ENCODE peak calls at places on chromosomes 4 and X, in eight cellular contexts. A is Panc1, S is HepG2, I is HCT116, L is upper lobe of left lung, B is K562, V is GM23338, Q is GM12878. M is an unnamed sample.

GRCh38 chr4:36870121-36870520 is 374.4 kb upstream of the NWD2 start:
- ATAC-seq in V (no peak), B (no peak), Q (peak), A (no peak), L (no peak), S (no peak), I (no peak), M (no peak)

GRCh38 chrX:126820700-126821420 is 1.3 kb downstream of the PRR32 start:
- ATAC-seq in A (no peak), V (peak), S (no peak), L (peak), Q (no peak), I (no peak), B (no peak), M (no peak)

GRCh38 chr4:12933760-12934221 is 550.3 kb downstream of the RAB28 start:
- ATAC-seq in B (no peak), Q (no peak), I (no peak), S (peak), A (no peak), V (no peak), L (no peak), M (no peak)

GRCh38 chr4:98838977-98839618 is 89.8 kb downstream of the EIF4E start:
- ATAC-seq in I (peak), Q (no peak), L (no peak), A (no peak), B (peak), V (no peak), S (no peak), M (peak)

GRCh38 chr4:100632163-100632562 is 114.3 kb upstream of the EMCN start:
- ATAC-seq in V (no peak), S (no peak), L (no peak), Q (no peak), B (no peak), I (no peak), A (no peak), M (no peak)

GRCh38 chrX:151704023-151704663 is 8.9 kb downstream of the PRRG3 start:
- ATAC-seq in A (no peak), B (no peak), I (no peak), V (no peak), L (no peak), Q (no peak), S (no peak), M (no peak)

GRCh38 chr4:52822583-52823477 is 39.3 kb upstream of the RASL11B start:
- ATAC-seq in B (no peak), L (no peak), S (no peak), Q (no peak), I (peak), A (no peak), V (no peak), M (peak)

GRCh38 chr4:110134269-110134889 is 64.0 kb downstream of the ELOVL6 start:
- ATAC-seq in S (no peak), A (no peak), V (no peak), L (no peak), I (no peak), B (no peak), Q (no peak), M (no peak)

GRCh38 chr4:53863163-53863562 is 201.2 kb downstream of the CHIC2 start:
- ATAC-seq in L (no peak), I (no peak), A (no peak), S (no peak), Q (no peak), B (no peak), V (no peak), M (no peak)

GRCh38 chrX:121010218-121010617 is 24.7 kb upstream of the CT47A1 start:
- ATAC-seq in A (no peak), V (no peak), Q (no peak), B (no peak), I (no peak), S (no peak), L (no peak), M (no peak)

GRCh38 chr4:76745264-76745663 is 152.7 kb downstream of the SOWAHB start:
- ATAC-seq in Q (no peak), S (no peak), A (no peak), I (no peak), V (no peak), L (no peak), B (no peak), M (no peak)

GRCh38 chrX:70494441-70494840 is 49.8 kb downstream of the DLG3 start:
- ATAC-seq in L (no peak), Q (no peak), I (no peak), A (no peak), B (no peak), S (no peak), V (no peak), M (peak)

GRCh38 chr4:109389367-109390118 is 44.1 kb upstream of the SEC24B start:
- ATAC-seq in L (no peak), V (peak), I (no peak), Q (peak), B (peak), A (no peak), S (peak), M (no peak)

GRCh38 chr4:182955411-182955810 is 38.2 kb upstream of the DCTD start:
- ATAC-seq in V (no peak), B (peak), L (no peak), A (no peak), I (no peak), Q (no peak), S (no peak), M (no peak)

GRCh38 chr4:59855630-59856352 is 1344.3 kb upstream of the ADGRL3 start:
- ATAC-seq in B (no peak), S (peak), I (no peak), A (no peak), Q (no peak), L (peak), V (peak), M (no peak)

GRCh38 chr4:169724251-169724650 is 33.5 kb downstream of the HPF1 start:
- ATAC-seq in V (peak), A (no peak), Q (no peak), I (peak), L (no peak), S (no peak), B (peak), M (no peak)

GRCh38 chr4:106583567-106583966 is 215.0 kb upstream of the GIMD1 start:
- ATAC-seq in V (no peak), L (no peak), S (no peak), A (no peak), B (no peak), Q (no peak), I (peak), M (peak)

GRCh38 chr4:42719257-42719656 is 62.4 kb upstream of the ATP8A1 start:
- ATAC-seq in Q (no peak), A (no peak), I (no peak), S (no peak), V (no peak), L (no peak), B (no peak), M (no peak)

GRCh38 chr4:88963817-88964216 is 93.2 kb downstream of the FAM13A start:
- ATAC-seq in A (no peak), L (peak), B (no peak), Q (peak), S (no peak), I (no peak), V (no peak), M (no peak)

GRCh38 chrX:45164021-45164621 is 36.6 kb downstream of the DIPK2B start:
- ATAC-seq in I (no peak), Q (no peak), L (no peak), B (peak), S (no peak), V (no peak), A (no peak), M (no peak)

GRCh38 chrX:10467793-10468192 is 152.6 kb downstream of the MID1 start:
- ATAC-seq in V (no peak), L (no peak), Q (no peak), I (no peak), B (no peak), S (no peak), A (no peak), M (no peak)

GRCh38 chr4:143393195-143393594 is 56.5 kb downstream of the GAB1 start:
- ATAC-seq in L (no peak), V (no peak), Q (peak), I (no peak), S (no peak), A (no peak), B (no peak), M (no peak)

GRCh38 chr4:113739197-113739596 is 22.3 kb downstream of the CAMK2D start:
- ATAC-seq in B (no peak), L (no peak), V (no peak), A (no peak), S (no peak), Q (peak), I (no peak), M (no peak)

GRCh38 chr4:105127154-105127445 is 19.6 kb upstream of the TET2 start:
- ATAC-seq in Q (peak), L (no peak), S (no peak), B (no peak), A (no peak), V (no peak), I (no peak), M (no peak)
- TF ChIP-seq POLR2AphosphoS5 in Q (no peak), L (no peak), S (no peak), B (no peak), A (no peak), V (no peak), I (no peak), M (no peak)

GRCh38 chr4:70705146-70705855 is 16.5 kb upstream of the RUFY3 start:
- ATAC-seq in I (peak), V (peak), L (peak), S (peak), Q (peak), A (peak), B (peak), M (peak)
- TF ChIP-seq POLR2AphosphoS5 in I (peak), V (peak), L (peak), S (no peak), Q (no peak), A (peak), B (no peak), M (peak)

GRCh38 chr4:15455290-15455689 is 14.4 kb upstream of the CC2D2A start:
- ATAC-seq in L (no peak), S (no peak), V (no peak), B (no peak), Q (no peak), A (no peak), I (no peak), M (peak)
- TF ChIP-seq POLR2AphosphoS5 in L (peak), S (no peak), V (no peak), B (no peak), Q (no peak), A (no peak), I (no peak), M (peak)

GRCh38 chr4:86594559-86595425 is 677 bp downstream of the PTPN13 start:
- ATAC-seq in L (peak), S (peak), B (peak), I (peak), A (peak), Q (peak), V (peak), M (peak)
- TF ChIP-seq POLR2AphosphoS5 in L (no peak), S (no peak), B (no peak), I (no peak), A (no peak), Q (no peak), V (no peak), M (no peak)

DNA sequence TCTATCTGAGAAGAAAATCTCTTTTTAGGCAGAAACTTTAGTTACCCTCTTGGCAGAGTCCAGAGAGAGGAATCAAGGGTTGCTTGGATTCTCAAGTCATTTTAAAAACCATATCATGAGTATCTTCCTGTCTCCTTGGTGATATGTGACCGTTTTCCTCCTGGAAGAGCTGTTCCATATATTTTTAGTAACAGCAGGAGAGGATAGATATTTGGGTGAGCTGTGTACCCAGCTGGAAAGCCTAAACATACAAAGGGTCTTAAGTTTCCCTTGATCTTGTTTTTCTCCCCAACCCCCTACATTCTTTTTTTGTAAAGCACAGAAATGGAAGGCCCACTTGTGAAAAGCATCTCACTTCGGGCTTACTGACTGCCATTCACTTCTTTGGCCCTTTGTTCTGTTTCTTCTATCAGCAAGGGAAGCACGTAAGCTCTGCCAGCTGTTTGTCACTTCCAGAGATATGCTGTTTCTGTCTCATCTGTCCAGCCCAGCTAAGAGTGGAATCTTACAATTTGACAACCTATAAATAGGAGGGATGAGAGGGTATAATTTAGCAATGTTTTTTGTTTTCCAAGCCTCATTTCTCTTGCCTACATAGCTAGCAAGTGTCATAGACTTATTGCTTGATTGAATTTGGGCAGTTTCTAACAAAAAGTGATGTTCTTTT is 38.9 kb downstream of the TSPAN7 start:
- ATAC-seq in A (no peak), Q (no peak), B (no peak), S (no peak), V (no peak), I (no peak), L (no peak), M (no peak)
- TF ChIP-seq POLR2AphosphoS5 in A (no peak), Q (no peak), B (no peak), S (no peak), V (no peak), I (no peak), L (no peak), M (no peak)

DNA sequence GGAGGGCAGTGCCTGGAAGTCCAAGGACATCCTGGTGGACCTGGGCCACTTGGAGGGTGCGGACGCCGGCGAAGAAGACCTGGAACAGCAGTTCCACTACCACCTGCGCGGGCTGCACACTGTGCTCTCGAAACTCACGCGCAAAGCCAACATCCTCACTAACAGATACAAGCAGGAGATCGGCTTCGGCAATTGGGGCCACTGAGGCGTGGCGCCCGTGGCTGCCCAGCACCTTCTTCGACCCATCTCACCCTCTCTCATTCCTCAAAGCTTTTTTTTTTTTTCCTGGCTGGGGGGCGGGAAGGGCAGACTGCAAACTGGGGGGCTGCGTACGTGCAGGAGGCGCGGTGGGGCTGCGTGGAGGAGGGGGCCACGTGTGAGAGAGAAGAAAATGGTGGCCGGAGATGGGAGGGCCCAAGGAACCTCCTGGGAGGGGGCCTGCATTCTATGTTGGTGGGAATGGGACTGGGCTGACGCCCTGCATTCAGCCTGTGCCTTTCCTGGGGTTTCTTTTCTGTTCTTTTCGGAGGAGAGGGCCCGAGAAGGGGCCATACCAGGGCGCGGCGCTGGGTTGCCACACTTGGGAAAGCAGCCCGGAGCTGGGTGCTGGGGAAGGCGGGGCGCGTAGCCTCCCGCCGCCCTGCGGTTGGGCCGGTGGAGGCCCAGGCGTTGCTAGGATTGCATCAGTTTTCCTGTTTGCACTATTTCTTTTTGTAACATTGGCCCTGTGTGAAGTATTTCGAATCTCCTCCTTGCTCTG is 4.2 kb downstream of the MID1IP1 start:
- ATAC-seq in A (peak), B (peak), S (peak), I (no peak), Q (peak), V (peak), L (peak), M (peak)
- TF ChIP-seq POLR2AphosphoS5 in A (peak), B (peak), S (no peak), I (peak), Q (no peak), V (no peak), L (peak), M (peak)

GRCh38 chrX:5402461-5402860 is 826.2 kb downstream of the NLGN4X start:
- ATAC-seq in Q (no peak), I (no peak), A (no peak), V (no peak), S (no peak), L (no peak), B (no peak), M (no peak)

GRCh38 chrX:5397409-5397808 is 831.3 kb downstream of the NLGN4X start:
- ATAC-seq in V (no peak), A (no peak), I (no peak), B (no peak), L (no peak), Q (no peak), S (no peak), M (no peak)

GRCh38 chrX:5399403-5399802 is 829.3 kb downstream of the NLGN4X start:
- ATAC-seq in L (no peak), B (no peak), A (no peak), V (no peak), Q (no peak), S (no peak), I (no peak), M (no peak)
- TF ChIP-seq POLR2AphosphoS5 in L (no peak), B (no peak), A (no peak), V (no peak), Q (no peak), S (no peak), I (no peak), M (no peak)

DNA sequence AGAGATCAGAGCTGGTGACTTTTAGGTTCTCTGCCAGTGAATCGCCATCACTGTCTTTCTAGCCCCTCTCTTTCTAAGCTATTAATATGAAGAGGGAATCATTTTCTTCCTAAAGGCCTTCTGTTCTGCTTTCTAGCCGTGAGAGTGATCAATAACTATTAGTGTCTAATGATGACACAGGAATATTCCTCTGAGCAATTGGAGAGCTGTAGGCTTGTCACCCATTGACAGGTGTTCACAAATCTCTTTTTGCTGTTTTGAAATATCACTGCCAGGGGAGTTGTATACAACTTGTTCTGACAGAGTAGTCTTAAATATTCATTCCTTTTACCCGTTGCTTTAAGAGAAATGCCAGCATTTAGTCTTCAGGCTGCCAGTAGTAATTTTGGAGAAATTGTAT is 13.9 kb downstream of the FHIP1A start:
- ATAC-seq in B (no peak), A (no peak), S (no peak), L (no peak), I (no peak), Q (no peak), V (no peak), M (no peak)
- TF ChIP-seq POLR2AphosphoS5 in B (no peak), A (no peak), S (no peak), L (no peak), I (no peak), Q (no peak), V (no peak), M (no peak)

GRCh38 chr4:65341557-65341956 is 328.7 kb downstream of the EPHA5 start:
- ATAC-seq in L (no peak), B (no peak), S (no peak), Q (no peak), I (no peak), V (no peak), A (no peak), M (no peak)

GRCh38 chr4:65343342-65343741 is 326.9 kb downstream of the EPHA5 start:
- ATAC-seq in A (no peak), B (no peak), S (no peak), V (no peak), I (no peak), L (no peak), Q (no peak), M (no peak)

GRCh38 chr4:65337371-65337770 is 332.9 kb downstream of the EPHA5 start:
- ATAC-seq in S (no peak), L (no peak), V (no peak), I (no peak), B (no peak), Q (no peak), A (no peak), M (no peak)

GRCh38 chr4:65344278-65344825 is 325.9 kb downstream of the EPHA5 start:
- ATAC-seq in S (no peak), L (no peak), V (no peak), I (no peak), Q (no peak), A (no peak), B (no peak), M (no peak)

GRCh38 chr4:65340382-65341109 is 329.7 kb downstream of the EPHA5 start:
- ATAC-seq in B (no peak), L (no peak), A (no peak), S (no peak), I (no peak), V (no peak), Q (no peak), M (no peak)
- TF ChIP-seq POLR2AphosphoS5 in B (no peak), L (no peak), A (no peak), S (no peak), I (no peak), V (no peak), Q (no peak), M (no peak)

GRCh38 chr4:127383666-127384065 is 249.1 kb upstream of the INTU start:
- ATAC-seq in I (no peak), Q (no peak), L (no peak), S (no peak), B (no peak), V (no peak), A (no peak), M (no peak)

GRCh38 chr4:127379499-127379898 is 253.3 kb upstream of the INTU start:
- ATAC-seq in A (no peak), I (no peak), Q (no peak), L (no peak), V (no peak), S (no peak), B (no peak), M (no peak)
- TF ChIP-seq POLR2AphosphoS5 in A (no peak), I (no peak), Q (no peak), L (no peak), V (no peak), S (no peak), B (no peak), M (no peak)